ENCODE peak calls at places on chromosomes 2 and 18, in six cellular contexts. One of them, this sample, is unnamed.

GRCh38 chr2:228474466-228474865 is 293.0 kb upstream of the SPHKAP start:
- DNase-seq in adrenal gland: no peak
- DNase-seq in prostate gland: no peak
- DNase-seq in transverse colon: no peak
- DNase-seq in tibial nerve: no peak
- DNase-seq in A549: no peak
- DNase-seq in this sample: no peak

GRCh38 chr2:16167471-16168426 is 227.4 kb downstream of the MYCN start:
- DNase-seq in adrenal gland: no peak
- DNase-seq in prostate gland: no peak
- DNase-seq in transverse colon: no peak
- DNase-seq in tibial nerve: no peak
- DNase-seq in A549: no peak
- DNase-seq in this sample: no peak

GRCh38 chr2:100730290-100730868 is 89.6 kb upstream of the NPAS2 start:
- DNase-seq in adrenal gland: peak
- DNase-seq in prostate gland: peak
- DNase-seq in transverse colon: peak
- DNase-seq in tibial nerve: no peak
- DNase-seq in A549: peak
- DNase-seq in this sample: no peak

GRCh38 chr2:124027182-124027581 is 2.1 kb downstream of the CNTNAP5 start:
- DNase-seq in adrenal gland: peak
- DNase-seq in prostate gland: peak
- DNase-seq in transverse colon: no peak
- DNase-seq in tibial nerve: no peak
- DNase-seq in A549: peak
- DNase-seq in this sample: no peak

GRCh38 chr2:9201185-9201891 is 5.3 kb upstream of the ASAP2 start:
- DNase-seq in adrenal gland: no peak
- DNase-seq in prostate gland: no peak
- DNase-seq in transverse colon: no peak
- DNase-seq in tibial nerve: no peak
- DNase-seq in A549: no peak
- DNase-seq in this sample: no peak

GRCh38 chr2:132632000-132632649 is 37.9 kb downstream of the LYPD1 start:
- DNase-seq in adrenal gland: no peak
- DNase-seq in prostate gland: no peak
- DNase-seq in transverse colon: peak
- DNase-seq in tibial nerve: no peak
- DNase-seq in A549: no peak
- DNase-seq in this sample: no peak

GRCh38 chr2:63192169-63192888 is 141.7 kb downstream of the OTX1 start:
- DNase-seq in adrenal gland: no peak
- DNase-seq in prostate gland: no peak
- DNase-seq in transverse colon: no peak
- DNase-seq in tibial nerve: no peak
- DNase-seq in A549: no peak
- DNase-seq in this sample: no peak

GRCh38 chr2:189516546-189516945 is 64.0 kb downstream of the SLC40A1 start:
- DNase-seq in adrenal gland: no peak
- DNase-seq in prostate gland: no peak
- DNase-seq in transverse colon: no peak
- DNase-seq in tibial nerve: no peak
- DNase-seq in A549: no peak
- DNase-seq in this sample: no peak

GRCh38 chr2:149483004-149483605 is 104.5 kb downstream of the MMADHC start:
- DNase-seq in adrenal gland: peak
- DNase-seq in prostate gland: no peak
- DNase-seq in transverse colon: no peak
- DNase-seq in tibial nerve: no peak
- DNase-seq in A549: no peak
- DNase-seq in this sample: no peak

GRCh38 chr2:107303964-107304363 is 418.0 kb upstream of the ST6GAL2 start:
- DNase-seq in adrenal gland: no peak
- DNase-seq in prostate gland: no peak
- DNase-seq in transverse colon: no peak
- DNase-seq in tibial nerve: no peak
- DNase-seq in A549: no peak
- DNase-seq in this sample: no peak

GRCh38 chr2:48496867-48497266 is 33.1 kb upstream of the STON1 start:
- DNase-seq in adrenal gland: peak
- DNase-seq in prostate gland: no peak
- DNase-seq in transverse colon: no peak
- DNase-seq in tibial nerve: no peak
- DNase-seq in A549: no peak
- DNase-seq in this sample: no peak

GRCh38 chr18:23719634-23720201 is 30.5 kb downstream of the LAMA3 start:
- DNase-seq in adrenal gland: peak
- DNase-seq in prostate gland: no peak
- DNase-seq in transverse colon: no peak
- DNase-seq in tibial nerve: no peak
- DNase-seq in A549: peak
- DNase-seq in this sample: peak

GRCh38 chr2:213036836-213037235 is 114.6 kb downstream of the IKZF2 start:
- DNase-seq in adrenal gland: no peak
- DNase-seq in prostate gland: no peak
- DNase-seq in transverse colon: no peak
- DNase-seq in tibial nerve: no peak
- DNase-seq in A549: no peak
- DNase-seq in this sample: no peak

GRCh38 chr2:225120175-225120574 is 77.9 kb upstream of the DOCK10 start:
- DNase-seq in adrenal gland: no peak
- DNase-seq in prostate gland: no peak
- DNase-seq in transverse colon: no peak
- DNase-seq in tibial nerve: no peak
- DNase-seq in A549: peak
- DNase-seq in this sample: no peak

GRCh38 chr2:108575132-108575966 is 41.1 kb downstream of the LIMS1 start:
- DNase-seq in adrenal gland: no peak
- DNase-seq in prostate gland: no peak
- DNase-seq in transverse colon: no peak
- DNase-seq in tibial nerve: no peak
- DNase-seq in A549: no peak
- DNase-seq in this sample: no peak

GRCh38 chr2:240556553-240557100 is 1.2 kb downstream of the ANKMY1 start:
- DNase-seq in adrenal gland: peak
- DNase-seq in prostate gland: peak
- DNase-seq in transverse colon: peak
- DNase-seq in tibial nerve: no peak
- DNase-seq in A549: peak
- DNase-seq in this sample: no peak
- TF ChIP-seq CTCF in adrenal gland: peak
- TF ChIP-seq CTCF in prostate gland: peak
- TF ChIP-seq CTCF in transverse colon: peak
- TF ChIP-seq CTCF in tibial nerve: peak
- TF ChIP-seq CTCF in A549: peak
- TF ChIP-seq CTCF in this sample: peak

GRCh38 chr18:73564073-73564472 is 583.6 kb downstream of the FBXO15 start:
- DNase-seq in adrenal gland: no peak
- DNase-seq in prostate gland: no peak
- DNase-seq in transverse colon: no peak
- DNase-seq in tibial nerve: no peak
- DNase-seq in A549: no peak
- DNase-seq in this sample: no peak

GRCh38 chr18:73563345-73563744 is 584.3 kb downstream of the FBXO15 start:
- DNase-seq in adrenal gland: no peak
- DNase-seq in prostate gland: no peak
- DNase-seq in transverse colon: no peak
- DNase-seq in tibial nerve: no peak
- DNase-seq in A549: no peak
- DNase-seq in this sample: no peak
- H3K27ac ChIP-seq in adrenal gland: no peak
- H3K27ac ChIP-seq in prostate gland: no peak
- H3K27ac ChIP-seq in transverse colon: no peak
- H3K27ac ChIP-seq in tibial nerve: no peak
- H3K27ac ChIP-seq in A549: peak
- H3K27ac ChIP-seq in this sample: no peak

DNA sequence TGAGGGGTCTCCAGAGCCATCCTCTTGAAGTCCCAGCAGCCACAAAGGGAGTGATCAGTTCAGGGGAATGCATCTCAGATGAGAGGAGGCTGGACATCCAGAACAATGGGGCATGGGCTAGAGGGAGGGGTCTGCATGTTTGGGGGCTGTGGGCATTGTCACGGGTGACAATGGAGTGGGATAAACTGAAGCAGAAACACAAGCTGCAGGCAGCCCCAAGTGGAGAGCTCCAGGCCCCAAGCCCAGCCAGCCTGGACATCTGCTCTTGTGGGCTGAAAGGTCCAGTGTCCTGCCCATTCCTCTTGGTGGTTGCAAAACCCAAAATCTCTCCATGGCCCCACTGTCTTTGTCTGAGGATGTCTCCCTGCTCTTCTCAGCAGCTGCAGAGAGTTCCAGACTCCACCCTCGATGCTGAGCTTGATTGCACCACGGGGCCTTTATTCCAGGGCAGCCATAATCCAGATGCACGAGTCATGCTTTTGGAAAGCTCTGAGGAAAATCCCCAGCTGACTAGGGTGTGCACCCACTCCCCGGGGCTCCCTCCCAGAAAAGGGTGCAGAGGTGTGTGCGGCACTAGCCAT is 149.4 kb downstream of the TNS1 start:
- DNase-seq in adrenal gland: no peak
- DNase-seq in prostate gland: no peak
- DNase-seq in transverse colon: no peak
- DNase-seq in tibial nerve: peak
- DNase-seq in A549: no peak
- DNase-seq in this sample: peak
- TF ChIP-seq POLR2A in adrenal gland: no peak
- TF ChIP-seq POLR2A in prostate gland: no peak
- TF ChIP-seq POLR2A in transverse colon: no peak
- TF ChIP-seq POLR2A in tibial nerve: no peak
- TF ChIP-seq POLR2A in A549: no peak
- TF ChIP-seq POLR2A in this sample: no peak

DNA sequence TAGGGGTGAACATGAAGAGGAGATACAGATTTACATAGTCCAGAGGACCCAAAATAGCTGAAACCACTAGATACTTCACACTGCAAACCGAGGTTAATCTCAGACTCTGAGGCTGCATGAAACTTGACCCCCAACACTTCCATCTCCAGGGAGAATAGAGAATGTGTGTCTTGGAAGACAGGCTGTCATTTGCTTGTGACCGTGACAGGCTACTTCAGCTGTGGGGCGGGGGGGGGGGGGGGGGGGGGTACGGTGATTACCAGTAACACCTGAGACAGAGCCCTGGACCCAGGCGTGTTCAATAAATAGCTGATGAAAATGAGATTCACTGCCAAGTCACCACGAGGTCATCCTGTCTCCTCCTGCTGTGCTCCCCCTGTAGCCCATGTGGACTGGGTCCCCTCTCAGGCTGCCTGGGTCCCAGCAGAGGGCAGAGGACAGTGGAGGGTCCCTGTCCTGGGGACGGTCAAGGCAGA is 5.7 kb upstream of the KLHL29 start:
- DNase-seq in adrenal gland: no peak
- DNase-seq in prostate gland: no peak
- DNase-seq in transverse colon: no peak
- DNase-seq in tibial nerve: no peak
- DNase-seq in A549: no peak
- DNase-seq in this sample: no peak
- TF ChIP-seq CTCF in adrenal gland: no peak
- TF ChIP-seq CTCF in prostate gland: no peak
- TF ChIP-seq CTCF in transverse colon: no peak
- TF ChIP-seq CTCF in tibial nerve: no peak
- TF ChIP-seq CTCF in A549: no peak
- TF ChIP-seq CTCF in this sample: no peak

This sample was measured in uterus.